ENCODE peak calls at places on chromosomes 6 and 20, in five cellular contexts. One of them, this sample, is unnamed.

GRCh38 chr6:31794866-31795615 is 511 bp downstream of the VARS1 start:
- DNase-seq in A549: no peak
- DNase-seq in C1 segment of cervical spinal cord: no peak
- DNase-seq in HTR-8/SVneo: no peak
- DNase-seq in heart left ventricle: no peak
- DNase-seq in this sample: no peak

GRCh38 chr20:5657190-5657872 is 92.9 kb upstream of the SHLD1 start:
- DNase-seq in A549: peak; percentile 97
- DNase-seq in C1 segment of cervical spinal cord: no peak
- DNase-seq in HTR-8/SVneo: peak; percentile 85
- DNase-seq in heart left ventricle: peak; percentile 49
- DNase-seq in this sample: no peak

GRCh38 chr20:32474967-32475819 is 109.9 kb downstream of the NOL4L start:
- DNase-seq in A549: peak; percentile 83
- DNase-seq in C1 segment of cervical spinal cord: peak; percentile 49
- DNase-seq in HTR-8/SVneo: peak; percentile 97
- DNase-seq in heart left ventricle: peak; percentile 95
- DNase-seq in this sample: no peak

GRCh38 chr6:38271081-38271480 is 368.6 kb downstream of the BTBD9 start:
- DNase-seq in A549: no peak
- DNase-seq in C1 segment of cervical spinal cord: no peak
- DNase-seq in HTR-8/SVneo: no peak
- DNase-seq in heart left ventricle: no peak
- DNase-seq in this sample: no peak

GRCh38 chr20:59873409-59873808 is 60.0 kb downstream of the SYCP2 start:
- DNase-seq in A549: no peak
- DNase-seq in C1 segment of cervical spinal cord: no peak
- DNase-seq in HTR-8/SVneo: no peak
- DNase-seq in heart left ventricle: no peak
- DNase-seq in this sample: no peak

GRCh38 chr20:3245156-3245555 is 6.2 kb upstream of the SLC4A11 start:
- DNase-seq in A549: no peak
- DNase-seq in C1 segment of cervical spinal cord: no peak
- DNase-seq in HTR-8/SVneo: no peak
- DNase-seq in heart left ventricle: no peak
- DNase-seq in this sample: no peak

GRCh38 chr6:42030585-42031506 is 19.5 kb upstream of the TAF8 start:
- DNase-seq in A549: no peak
- DNase-seq in C1 segment of cervical spinal cord: no peak
- DNase-seq in HTR-8/SVneo: no peak
- DNase-seq in heart left ventricle: peak; percentile 76
- DNase-seq in this sample: no peak

GRCh38 chr6:42049116-42049809 is 1.1 kb upstream of the TAF8 start:
- DNase-seq in A549: no peak
- DNase-seq in C1 segment of cervical spinal cord: no peak
- DNase-seq in HTR-8/SVneo: no peak
- DNase-seq in heart left ventricle: no peak
- DNase-seq in this sample: no peak

GRCh38 chr6:13916230-13916944 is 8.4 kb upstream of the RNF182 start:
- DNase-seq in A549: no peak
- DNase-seq in C1 segment of cervical spinal cord: no peak
- DNase-seq in HTR-8/SVneo: no peak
- DNase-seq in heart left ventricle: no peak
- DNase-seq in this sample: no peak

This sample was measured in B cell.